ENCODE peak calls at places on chromosomes 6 and 20, in six cellular contexts. Y is endothelial cell of umbilical vein, M is K562, H is spleen, K is sigmoid colon, G is GM12878. O is an unnamed sample. For H3K4me1, the result is how much of the 10 kb centered on the place peaks cover.

GRCh38 chr20:35866446-35867202 is 87.7 kb downstream of the SCAND1 start:
- DNase-seq in K (no peak), H (no peak), Y (no peak), M (no peak), G (no peak), O (no peak)

GRCh38 chr20:48830826-48831318 is 3.1 kb upstream of the PREX1 start:
- DNase-seq in K (no peak), M (no peak), H (no peak), Y (no peak), G (no peak), O (no peak)

GRCh38 chr20:50558483-50558925 is 48.3 kb downstream of the PTPN1 start:
- DNase-seq in H (no peak), K (no peak), M (peak), G (no peak), Y (peak), O (no peak)

GRCh38 chr6:7108196-7108963 is 619 bp downstream of the RREB1 start:
- DNase-seq in M (peak), Y (peak), G (no peak), K (peak), H (peak), O (no peak)

GRCh38 chr6:293185-294174 is 1.2 kb downstream of the DUSP22 start:
- DNase-seq in H (peak), Y (no peak), K (peak), G (no peak), M (no peak), O (no peak)

GRCh38 chr6:90496617-90497016 is 90.3 kb downstream of the MAP3K7 start:
- DNase-seq in G (no peak), Y (peak), H (no peak), M (no peak), K (no peak), O (no peak)

GRCh38 chr6:132333639-132334516 is 67.4 kb downstream of the MOXD1 start:
- DNase-seq in M (no peak), K (no peak), G (no peak), Y (peak), H (no peak), O (no peak)

GRCh38 chr6:80214436-80215022 is 108.1 kb downstream of the BCKDHB start:
- DNase-seq in K (no peak), M (peak), G (no peak), H (no peak), Y (peak), O (no peak)

GRCh38 chr6:3337521-3338350 is 79.0 kb downstream of the PSMG4 start:
- DNase-seq in M (peak), Y (peak), K (no peak), H (no peak), G (no peak), O (no peak)

GRCh38 chr6:118187568-118188164 is 280.6 kb downstream of the SLC35F1 start:
- DNase-seq in G (no peak), M (no peak), H (no peak), K (no peak), Y (no peak), O (no peak)

GRCh38 chr6:7073810-7074525 is 33.8 kb upstream of the RREB1 start:
- DNase-seq in M (no peak), Y (no peak), G (peak), H (peak), K (no peak), O (no peak)

GRCh38 chr6:116223355-116223754 is 30.5 kb downstream of the TSPYL4 start:
- DNase-seq in M (no peak), Y (no peak), H (no peak), K (no peak), G (no peak), O (no peak)

GRCh38 chr6:85452441-85452881 is 2.6 kb downstream of the NT5E start:
- DNase-seq in H (no peak), G (no peak), M (no peak), Y (peak), K (no peak), O (no peak)

GRCh38 chr20:58362970-58363369 is 26.1 kb upstream of the VAPB start:
- DNase-seq in G (no peak), Y (no peak), H (no peak), K (no peak), M (no peak), O (no peak)

GRCh38 chr6:125859691-125860210 is 69.0 kb downstream of the NCOA7 start:
- DNase-seq in K (no peak), H (no peak), G (no peak), M (no peak), Y (no peak), O (no peak)

GRCh38 chr20:44115762-44116644 is 71.0 kb downstream of the JPH2 start:
- DNase-seq in Y (no peak), G (no peak), H (peak), K (no peak), M (no peak), O (no peak)

GRCh38 chr6:167056370-167056769 is 57.2 kb downstream of the CEP43 start:
- DNase-seq in H (no peak), K (no peak), G (peak), M (no peak), Y (no peak), O (no peak)

GRCh38 chr20:58511861-58512260 is 3.3 kb downstream of the APCDD1L start:
- DNase-seq in Y (no peak), G (no peak), H (no peak), K (no peak), M (no peak), O (no peak)

GRCh38 chr6:26217714-26218075 is 130.5 kb downstream of the HFE start:
- DNase-seq in M (no peak), K (no peak), G (no peak), Y (no peak), H (peak), O (no peak)

GRCh38 chr20:62535964-62536363 is 60.2 kb upstream of the GATA5 start:
- DNase-seq in Y (no peak), K (no peak), H (no peak), G (no peak), M (no peak), O (no peak)

GRCh38 chr6:73637404-73637803 is 16.4 kb downstream of the SLC17A5 start:
- DNase-seq in M (no peak), G (no peak), Y (no peak), K (no peak), H (no peak), O (no peak)

GRCh38 chr6:80282913-80283554 is 176.6 kb downstream of the BCKDHB start:
- DNase-seq in Y (no peak), H (no peak), G (no peak), M (no peak), K (no peak), O (no peak)

GRCh38 chr6:138590796-138591709 is 91.8 kb upstream of the NHSL1 start:
- DNase-seq in M (peak), K (peak), H (no peak), G (peak), Y (peak), O (no peak)

GRCh38 chr6:41575598-41575997 is 29.4 kb downstream of the FOXP4 start:
- DNase-seq in G (no peak), Y (no peak), M (no peak), K (no peak), H (no peak), O (no peak)
- H3K4me1 ChIP-seq in G (under half), Y (under half), M (under half), K (half or more), H (under half), O (under half)

DNA sequence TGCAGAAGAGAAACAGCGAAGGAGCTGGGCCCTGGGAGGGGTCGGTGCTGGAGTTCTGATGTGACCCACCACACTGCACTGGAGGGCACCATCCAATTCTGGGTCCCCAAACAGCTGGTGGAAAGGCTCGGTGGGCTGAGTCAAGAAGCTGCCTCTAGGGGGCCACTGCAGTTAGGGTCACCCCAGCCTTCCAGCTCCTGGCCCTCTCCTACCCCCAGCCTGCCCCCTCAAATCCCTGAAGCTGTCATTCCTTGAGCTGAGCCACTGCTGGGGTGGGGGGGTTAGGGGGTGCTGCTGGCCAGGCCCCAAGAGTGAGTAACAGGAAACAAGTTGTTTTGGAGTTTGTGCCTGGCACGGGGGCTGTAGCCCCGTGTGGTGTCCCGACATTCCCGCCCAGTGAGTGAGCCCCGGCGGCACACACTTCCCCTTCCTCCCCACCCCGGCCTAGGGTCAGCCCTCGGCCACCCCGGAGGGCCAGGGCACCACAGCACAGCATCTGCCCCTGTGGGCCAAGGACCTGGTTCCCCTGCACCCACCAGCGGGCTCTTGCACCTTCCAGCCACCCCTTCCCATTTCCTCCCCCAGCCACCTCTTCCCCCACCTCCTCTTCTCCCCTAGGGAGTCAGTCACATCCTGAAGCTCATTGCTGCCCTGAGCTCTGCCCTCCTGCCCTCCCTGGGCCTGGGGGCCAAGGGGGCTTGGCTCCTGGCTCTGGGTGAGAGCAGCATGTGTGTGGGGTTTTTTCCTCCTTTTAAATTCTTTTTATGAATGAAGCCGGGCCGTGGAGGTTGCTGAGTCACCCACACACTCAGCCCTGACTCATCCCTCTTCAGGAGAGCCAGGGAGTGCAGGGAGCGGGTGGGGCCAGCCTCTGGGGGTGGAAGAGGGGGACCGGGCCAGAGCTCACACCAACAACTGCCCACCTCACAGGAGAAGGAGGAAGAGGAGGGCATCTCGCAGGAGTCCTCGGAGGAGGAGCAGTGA is 4.6 kb downstream of the SMIM29 start:
- DNase-seq in G (no peak), K (peak), M (peak), H (peak), Y (peak), O (no peak)
- TF ChIP-seq CTCF in G (peak), K (no peak), M (peak), H (no peak), Y (peak), O (no peak)

DNA sequence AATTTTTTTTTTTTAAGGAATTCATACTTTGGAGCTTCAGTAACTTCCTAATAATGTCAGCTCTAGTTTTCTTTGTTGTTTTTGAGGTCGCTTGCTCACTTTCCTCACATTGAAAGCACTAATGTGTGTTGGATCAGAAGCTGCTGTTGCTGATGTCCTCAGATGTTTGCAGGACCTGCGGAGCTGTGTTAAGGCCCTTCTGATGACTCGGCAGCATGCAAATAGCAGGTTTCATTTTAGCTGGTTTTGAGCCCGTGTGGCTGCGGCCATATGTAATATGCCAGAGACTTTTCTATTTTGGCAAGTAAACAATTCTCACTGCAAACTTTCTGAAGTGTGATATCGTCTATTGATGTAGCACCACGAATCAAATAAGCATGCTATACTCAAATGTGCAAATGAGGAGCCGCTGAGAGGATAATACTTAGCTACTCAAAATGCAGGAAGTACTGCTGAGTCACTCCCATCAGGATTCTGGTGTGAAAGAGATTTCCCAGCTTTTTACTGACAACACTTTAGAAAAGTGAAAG is 187.8 kb downstream of the SASH1 start:
- DNase-seq in H (no peak), Y (peak), G (no peak), K (no peak), M (peak), O (no peak)
- TF ChIP-seq POLR2AphosphoS5 in H (no peak), Y (no peak), G (no peak), K (no peak), M (no peak), O (no peak)

DNA sequence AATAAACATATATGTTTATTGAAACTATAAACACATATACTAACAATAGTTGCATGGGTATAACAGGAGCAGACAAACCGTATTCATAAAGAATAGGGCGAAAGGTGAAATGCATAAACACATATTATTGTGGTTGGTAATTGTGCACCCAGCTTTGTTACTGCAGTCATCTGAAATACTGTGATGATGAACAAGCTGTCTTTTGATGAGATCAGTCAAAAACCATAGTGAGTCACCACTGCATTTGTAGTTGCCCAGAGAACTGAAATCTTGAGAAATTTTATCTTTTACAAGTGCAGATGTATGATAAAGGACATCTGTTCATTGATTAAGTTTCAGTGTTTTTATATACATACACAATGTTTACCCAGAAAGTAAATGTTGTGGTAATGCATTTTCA is 133.7 kb downstream of the MYO6 start:
- DNase-seq in K (no peak), Y (no peak), H (no peak), M (no peak), G (no peak), O (no peak)
- H3K4me1 ChIP-seq in K (under half), Y (under half), H (under half), M (under half), G (under half), O (under half)

DNA sequence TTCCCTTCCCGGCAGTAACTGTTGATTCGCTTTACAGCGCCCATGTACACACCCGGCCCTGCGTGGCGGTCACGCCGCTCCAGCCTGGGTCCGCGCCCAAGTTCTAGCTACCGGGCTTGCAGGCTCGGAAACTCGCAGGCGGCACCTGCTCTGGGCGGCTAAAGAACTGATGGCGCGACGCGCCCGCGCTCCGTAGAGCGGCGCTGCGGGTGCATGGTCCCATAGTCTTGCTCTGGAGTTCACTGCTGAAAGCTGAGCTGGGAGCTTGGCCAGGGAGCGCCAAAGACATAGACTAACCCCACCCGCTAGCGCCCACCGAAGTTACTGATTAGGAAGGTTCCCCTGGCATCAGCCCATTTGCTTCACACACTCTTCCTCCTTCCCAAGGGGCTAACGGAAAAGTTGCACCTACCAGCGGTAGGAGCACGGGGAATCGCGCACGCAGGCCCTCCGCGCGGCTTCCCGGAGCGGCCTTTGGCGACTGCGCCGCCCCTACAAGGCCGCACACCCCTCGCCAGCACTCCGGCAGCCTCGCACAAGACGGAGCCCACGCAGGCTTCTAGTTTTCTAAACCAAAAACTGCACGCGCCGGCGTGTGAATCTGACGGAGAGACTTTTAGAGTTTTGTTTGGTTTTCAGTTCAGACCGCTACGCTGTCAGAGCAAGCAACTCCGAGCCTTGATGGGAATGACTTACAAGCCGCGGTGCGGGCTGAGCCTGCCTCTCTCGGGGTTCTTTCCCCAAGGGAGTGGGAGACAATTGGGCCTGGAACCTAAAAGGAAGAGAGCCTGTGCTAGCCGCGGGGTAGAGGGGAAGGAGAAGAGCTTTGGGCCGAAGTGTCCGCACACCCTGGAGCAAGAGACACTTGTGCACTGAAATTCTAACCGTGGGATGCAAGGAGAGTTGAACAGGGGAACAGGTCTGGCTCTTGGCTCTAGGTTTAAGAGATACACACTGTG is 994 bp upstream of the POU3F2 start:
- DNase-seq in G (no peak), M (no peak), Y (peak), H (peak), K (peak), O (no peak)
- TF ChIP-seq CTCF in G (no peak), M (no peak), Y (no peak), H (no peak), K (no peak), O (no peak)

GRCh38 chr6:162934844-162935243 is 207.1 kb downstream of the PACRG start:
- DNase-seq in K (no peak), M (no peak), G (no peak), H (no peak), Y (no peak), O (no peak)
- TF ChIP-seq POLR2AphosphoS5 in K (no peak), M (no peak), G (no peak), H (no peak), Y (no peak), O (no peak)

GRCh38 chr6:45605971-45606370 is 228.2 kb upstream of the SUPT3H start:
- DNase-seq in G (no peak), Y (no peak), K (no peak), H (no peak), M (no peak), O (no peak)
- H3K4me1 ChIP-seq in G (under half), Y (under half), K (under half), H (under half), M (under half), O (under half)

DNA sequence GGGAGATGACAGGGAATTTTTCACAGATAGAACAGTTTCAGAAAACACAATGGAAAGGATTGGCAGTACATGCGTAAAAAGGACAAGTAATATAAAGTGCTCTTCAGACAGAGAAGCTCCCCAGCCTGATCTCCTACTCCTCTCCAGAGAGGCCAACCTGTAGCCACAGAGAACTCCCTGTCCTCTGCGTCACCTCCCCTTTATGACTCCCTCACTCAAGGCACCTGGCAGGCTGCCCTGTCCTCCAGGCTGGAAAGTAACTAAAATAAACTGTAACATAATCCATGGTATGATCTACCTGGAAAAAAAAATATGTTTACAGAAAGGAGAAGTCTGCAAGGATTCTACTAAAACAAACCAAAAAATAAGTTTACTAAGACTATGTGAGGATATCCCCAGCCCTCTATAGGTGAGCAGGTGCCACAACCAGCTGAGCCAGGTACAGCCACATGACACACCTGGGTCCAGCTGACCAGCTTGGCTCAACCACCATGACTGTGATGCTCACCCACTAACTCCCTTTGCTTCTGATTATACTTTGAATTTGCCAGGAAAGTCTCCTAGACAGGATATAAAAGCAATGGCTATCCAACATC is 29.2 kb downstream of the MBOAT1 start:
- DNase-seq in G (no peak), H (no peak), M (no peak), Y (no peak), K (peak), O (no peak)
- TF ChIP-seq CTCF in G (no peak), H (no peak), M (no peak), Y (no peak), K (no peak), O (no peak)

DNA sequence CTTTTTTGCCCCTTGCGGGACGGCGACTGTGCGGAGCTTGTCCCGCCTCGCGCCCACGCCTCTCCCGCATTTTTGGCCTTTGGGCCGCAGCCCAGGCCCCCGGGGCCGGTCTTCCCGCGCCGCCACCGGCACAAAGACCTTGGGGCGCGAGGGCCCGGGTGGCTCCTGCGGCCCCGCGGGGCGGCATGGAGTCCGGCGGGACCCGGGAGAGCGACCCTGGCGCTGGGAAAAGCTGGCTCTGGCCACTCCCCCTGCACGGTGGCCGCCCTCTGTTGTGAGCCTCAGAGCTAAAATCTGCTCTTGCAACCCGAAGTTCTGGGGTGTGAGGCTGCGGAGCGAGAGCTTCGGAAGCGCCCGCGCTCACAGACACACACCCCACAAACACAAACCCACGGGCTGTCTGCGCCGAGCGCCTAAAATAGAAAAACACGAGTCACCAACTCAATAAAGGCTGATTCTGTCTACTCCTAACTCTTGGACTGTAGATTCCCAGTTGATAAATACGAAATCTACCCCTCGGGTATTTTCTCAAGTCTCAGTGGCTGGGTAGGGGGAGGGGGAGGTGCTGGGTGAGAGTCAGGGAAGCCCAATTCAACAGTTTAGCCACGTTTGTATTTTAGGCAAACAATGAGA is 496 bp upstream of the BEND3 start:
- DNase-seq in Y (peak), M (peak), H (peak), G (no peak), K (peak), O (no peak)
- TF ChIP-seq POLR2AphosphoS5 in Y (no peak), M (no peak), H (no peak), G (no peak), K (no peak), O (no peak)